ENCODE peak calls at places on chromosomes 3 and 15, in seven cellular contexts. One of them, this sample, is unnamed.
A peak's percentile ranks its signal among the peaks of the same experiment; 100 is the strongest.

GRCh38 chr15:65423150-65423976 is 616 bp upstream of the IGDCC4 start:
- DNase-seq in IMR-90: no peak
- DNase-seq in neuronal stem cell: no peak
- DNase-seq in mesendoderm: peak; percentile 67
- DNase-seq in H1: peak; percentile 64
- DNase-seq in trophoblast cell: peak; percentile 15
- DNase-seq in mesenchymal stem cell: peak; percentile 7
- DNase-seq in this sample: peak; percentile 58

GRCh38 chr3:117610156-117610555 is 900.6 kb downstream of the TUSC7 start:
- DNase-seq in IMR-90: no peak
- DNase-seq in neuronal stem cell: no peak
- DNase-seq in mesendoderm: no peak
- DNase-seq in H1: no peak
- DNase-seq in trophoblast cell: no peak
- DNase-seq in mesenchymal stem cell: no peak
- DNase-seq in this sample: no peak

GRCh38 chr3:9826815-9827574 is 16.8 kb downstream of the RPUSD3 start:
- DNase-seq in IMR-90: no peak
- DNase-seq in neuronal stem cell: no peak
- DNase-seq in mesendoderm: peak; percentile 79
- DNase-seq in H1: peak; percentile 74
- DNase-seq in trophoblast cell: peak; percentile 76
- DNase-seq in mesenchymal stem cell: peak; percentile 33
- DNase-seq in this sample: peak; percentile 73

GRCh38 chr15:80834402-80834801 is 55.2 kb downstream of the CEMIP start:
- DNase-seq in IMR-90: no peak
- DNase-seq in neuronal stem cell: no peak
- DNase-seq in mesendoderm: no peak
- DNase-seq in H1: no peak
- DNase-seq in trophoblast cell: no peak
- DNase-seq in mesenchymal stem cell: no peak
- DNase-seq in this sample: no peak

GRCh38 chr15:88769161-88769971 is 33.9 kb upstream of the ACAN start:
- DNase-seq in IMR-90: peak; percentile 5
- DNase-seq in neuronal stem cell: no peak
- DNase-seq in mesendoderm: peak; percentile 51
- DNase-seq in H1: peak; percentile 69
- DNase-seq in trophoblast cell: peak; percentile 5
- DNase-seq in mesenchymal stem cell: no peak
- DNase-seq in this sample: peak; percentile 69

GRCh38 chr3:55501905-55502304 is 14.8 kb upstream of the WNT5A start:
- DNase-seq in IMR-90: peak; percentile 55
- DNase-seq in neuronal stem cell: no peak
- DNase-seq in mesendoderm: no peak
- DNase-seq in H1: no peak
- DNase-seq in trophoblast cell: no peak
- DNase-seq in mesenchymal stem cell: no peak
- DNase-seq in this sample: no peak

GRCh38 chr3:102037209-102037608 is 187.9 kb downstream of the NFKBIZ start:
- DNase-seq in IMR-90: peak; percentile 18
- DNase-seq in neuronal stem cell: no peak
- DNase-seq in mesendoderm: no peak
- DNase-seq in H1: no peak
- DNase-seq in trophoblast cell: peak; percentile 34
- DNase-seq in mesenchymal stem cell: peak; percentile 29
- DNase-seq in this sample: no peak

GRCh38 chr3:99751649-99752048 is 66.0 kb upstream of the CMSS1 start:
- DNase-seq in IMR-90: peak; percentile 89
- DNase-seq in neuronal stem cell: no peak
- DNase-seq in mesendoderm: no peak
- DNase-seq in H1: no peak
- DNase-seq in trophoblast cell: no peak
- DNase-seq in mesenchymal stem cell: peak; percentile 66
- DNase-seq in this sample: no peak

GRCh38 chr3:125110016-125110875 is 54.4 kb upstream of the HEG1 start:
- DNase-seq in IMR-90: peak; percentile 98
- DNase-seq in neuronal stem cell: no peak
- DNase-seq in mesendoderm: no peak
- DNase-seq in H1: peak; percentile 22
- DNase-seq in trophoblast cell: no peak
- DNase-seq in mesenchymal stem cell: peak; percentile 97
- DNase-seq in this sample: no peak

GRCh38 chr3:114973576-114973975 is 173.5 kb downstream of the ZBTB20 start:
- DNase-seq in IMR-90: no peak
- DNase-seq in neuronal stem cell: peak; percentile 11
- DNase-seq in mesendoderm: no peak
- DNase-seq in H1: no peak
- DNase-seq in trophoblast cell: no peak
- DNase-seq in mesenchymal stem cell: no peak
- DNase-seq in this sample: no peak

GRCh38 chr3:72907851-72908620 is 20.2 kb downstream of the GXYLT2 start:
- DNase-seq in IMR-90: peak; percentile 86
- DNase-seq in neuronal stem cell: no peak
- DNase-seq in mesendoderm: no peak
- DNase-seq in H1: no peak
- DNase-seq in trophoblast cell: peak; percentile 18
- DNase-seq in mesenchymal stem cell: peak; percentile 44
- DNase-seq in this sample: no peak

GRCh38 chr3:115581347-115582135 is 41.8 kb upstream of the GAP43 start:
- DNase-seq in IMR-90: peak; percentile 15
- DNase-seq in neuronal stem cell: no peak
- DNase-seq in mesendoderm: peak; percentile 16
- DNase-seq in H1: no peak
- DNase-seq in trophoblast cell: no peak
- DNase-seq in mesenchymal stem cell: peak; percentile 36
- DNase-seq in this sample: no peak

GRCh38 chr15:51051776-51052175 is 42.9 kb downstream of the TNFAIP8L3 start:
- DNase-seq in IMR-90: no peak
- DNase-seq in neuronal stem cell: no peak
- DNase-seq in mesendoderm: no peak
- DNase-seq in H1: no peak
- DNase-seq in trophoblast cell: no peak
- DNase-seq in mesenchymal stem cell: no peak
- DNase-seq in this sample: no peak

GRCh38 chr3:161177996-161178395 is 43.1 kb upstream of the NMD3 start:
- DNase-seq in IMR-90: no peak
- DNase-seq in neuronal stem cell: no peak
- DNase-seq in mesendoderm: no peak
- DNase-seq in H1: no peak
- DNase-seq in trophoblast cell: no peak
- DNase-seq in mesenchymal stem cell: no peak
- DNase-seq in this sample: no peak

GRCh38 chr15:55588070-55588817 is at the start of gene PYGO1:
- DNase-seq in IMR-90: peak; percentile 62
- DNase-seq in neuronal stem cell: peak; percentile 71
- DNase-seq in mesendoderm: peak; percentile 85
- DNase-seq in H1: peak; percentile 72
- DNase-seq in trophoblast cell: peak; percentile 65
- DNase-seq in mesenchymal stem cell: peak; percentile 77
- DNase-seq in this sample: peak; percentile 62

GRCh38 chr3:63946753-63947152 is 34.6 kb upstream of the SCAANT1 start:
- DNase-seq in IMR-90: no peak
- DNase-seq in neuronal stem cell: no peak
- DNase-seq in mesendoderm: no peak
- DNase-seq in H1: no peak
- DNase-seq in trophoblast cell: no peak
- DNase-seq in mesenchymal stem cell: no peak
- DNase-seq in this sample: no peak

GRCh38 chr15:25183581-25184330 is 229.0 kb downstream of the SNRPN start:
- DNase-seq in IMR-90: no peak
- DNase-seq in neuronal stem cell: no peak
- DNase-seq in mesendoderm: no peak
- DNase-seq in H1: no peak
- DNase-seq in trophoblast cell: no peak
- DNase-seq in mesenchymal stem cell: no peak
- DNase-seq in this sample: no peak

GRCh38 chr3:148329481-148330220 is 368.1 kb upstream of the AGTR1 start:
- DNase-seq in IMR-90: peak; percentile 40
- DNase-seq in neuronal stem cell: no peak
- DNase-seq in mesendoderm: peak; percentile 9
- DNase-seq in H1: no peak
- DNase-seq in trophoblast cell: no peak
- DNase-seq in mesenchymal stem cell: no peak
- DNase-seq in this sample: no peak

GRCh38 chr3:56133423-56133822 is 334.8 kb downstream of the ERC2 start:
- DNase-seq in IMR-90: peak; percentile 70
- DNase-seq in neuronal stem cell: no peak
- DNase-seq in mesendoderm: no peak
- DNase-seq in H1: no peak
- DNase-seq in trophoblast cell: no peak
- DNase-seq in mesenchymal stem cell: peak; percentile 51
- DNase-seq in this sample: no peak

GRCh38 chr15:66004618-66005262 is 135.4 kb downstream of the RAB11A start:
- DNase-seq in IMR-90: peak; percentile 31
- DNase-seq in neuronal stem cell: peak; percentile 58
- DNase-seq in mesendoderm: peak; percentile 48
- DNase-seq in H1: no peak
- DNase-seq in trophoblast cell: peak; percentile 56
- DNase-seq in mesenchymal stem cell: peak; percentile 43
- DNase-seq in this sample: no peak

GRCh38 chr15:37695719-37696118 is 238.7 kb upstream of the TMCO5A start:
- DNase-seq in IMR-90: peak; percentile 35
- DNase-seq in neuronal stem cell: no peak
- DNase-seq in mesendoderm: no peak
- DNase-seq in H1: no peak
- DNase-seq in trophoblast cell: peak; percentile 18
- DNase-seq in mesenchymal stem cell: peak; percentile 2
- DNase-seq in this sample: no peak

GRCh38 chr3:129054605-129055104 is 5.9 kb upstream of the GP9 start:
- DNase-seq in IMR-90: no peak
- DNase-seq in neuronal stem cell: no peak
- DNase-seq in mesendoderm: no peak
- DNase-seq in H1: no peak
- DNase-seq in trophoblast cell: no peak
- DNase-seq in mesenchymal stem cell: no peak
- DNase-seq in this sample: no peak

DNA sequence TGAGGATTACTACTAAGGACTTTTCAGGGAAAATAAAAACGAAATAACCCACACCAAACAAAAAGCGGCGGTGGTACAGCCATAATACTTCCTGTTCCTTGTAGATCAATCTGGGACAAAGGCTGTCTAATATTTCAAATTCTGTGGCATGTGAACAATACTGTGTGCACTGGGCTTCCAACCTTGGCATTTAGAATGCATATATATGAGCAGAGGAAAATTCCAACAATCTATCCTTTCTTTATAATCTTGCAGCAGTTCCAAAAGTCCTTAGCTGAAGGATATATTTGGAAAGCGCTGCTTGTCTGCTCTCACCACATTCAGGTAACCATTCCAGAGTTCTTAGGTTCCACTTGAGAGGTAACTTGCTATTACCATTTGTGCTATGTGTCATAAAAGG is 231.7 kb downstream of the RBMS3 start:
- DNase-seq in IMR-90: no peak
- DNase-seq in neuronal stem cell: no peak
- DNase-seq in mesendoderm: no peak
- DNase-seq in H1: no peak
- DNase-seq in trophoblast cell: no peak
- DNase-seq in mesenchymal stem cell: no peak
- DNase-seq in this sample: no peak
- H3K18ac ChIP-seq in IMR-90: peak overlapping the region; percentile 28
- H3K18ac ChIP-seq in neuronal stem cell: no peak overlapping the region
- H3K18ac ChIP-seq in mesendoderm: no peak overlapping the region
- H3K18ac ChIP-seq in H1: no peak overlapping the region
- H3K18ac ChIP-seq in trophoblast cell: no peak overlapping the region
- H3K18ac ChIP-seq in mesenchymal stem cell: no peak overlapping the region
- H3K18ac ChIP-seq in this sample: no peak overlapping the region

GRCh38 chr3:194812177-194812576 is 126.5 kb downstream of the FAM43A start:
- DNase-seq in IMR-90: no peak
- DNase-seq in neuronal stem cell: no peak
- DNase-seq in mesendoderm: no peak
- DNase-seq in H1: no peak
- DNase-seq in trophoblast cell: no peak
- DNase-seq in mesenchymal stem cell: no peak
- DNase-seq in this sample: no peak

GRCh38 chr3:194816748-194817591 is 131.3 kb downstream of the FAM43A start:
- DNase-seq in IMR-90: no peak
- DNase-seq in neuronal stem cell: no peak
- DNase-seq in mesendoderm: no peak
- DNase-seq in H1: no peak
- DNase-seq in trophoblast cell: no peak
- DNase-seq in mesenchymal stem cell: no peak
- DNase-seq in this sample: no peak

GRCh38 chr3:194814878-194815357 is 129.2 kb downstream of the FAM43A start:
- DNase-seq in IMR-90: peak; percentile 10
- DNase-seq in neuronal stem cell: no peak
- DNase-seq in mesendoderm: no peak
- DNase-seq in H1: no peak
- DNase-seq in trophoblast cell: no peak
- DNase-seq in mesenchymal stem cell: no peak
- DNase-seq in this sample: no peak

GRCh38 chr3:194817592-194818325 is 132.1 kb downstream of the FAM43A start:
- DNase-seq in IMR-90: no peak
- DNase-seq in neuronal stem cell: no peak
- DNase-seq in mesendoderm: no peak
- DNase-seq in H1: no peak
- DNase-seq in trophoblast cell: no peak
- DNase-seq in mesenchymal stem cell: no peak
- DNase-seq in this sample: no peak
- H3K18ac ChIP-seq in IMR-90: no peak overlapping the region
- H3K18ac ChIP-seq in neuronal stem cell: no peak overlapping the region
- H3K18ac ChIP-seq in mesendoderm: no peak overlapping the region
- H3K18ac ChIP-seq in H1: no peak overlapping the region
- H3K18ac ChIP-seq in trophoblast cell: no peak overlapping the region
- H3K18ac ChIP-seq in mesenchymal stem cell: no peak overlapping the region
- H3K18ac ChIP-seq in this sample: no peak overlapping the region

GRCh38 chr15:68279779-68280745 is 2.5 kb downstream of the FEM1B start:
- DNase-seq in IMR-90: no peak
- DNase-seq in neuronal stem cell: no peak
- DNase-seq in mesendoderm: peak; percentile 44
- DNase-seq in H1: no peak
- DNase-seq in trophoblast cell: no peak
- DNase-seq in mesenchymal stem cell: no peak
- DNase-seq in this sample: no peak
- H3K18ac ChIP-seq in IMR-90: no peak overlapping the region
- H3K18ac ChIP-seq in neuronal stem cell: no peak overlapping the region
- H3K18ac ChIP-seq in mesendoderm: no peak overlapping the region
- H3K18ac ChIP-seq in H1: no peak overlapping the region
- H3K18ac ChIP-seq in trophoblast cell: no peak overlapping the region
- H3K18ac ChIP-seq in mesenchymal stem cell: no peak overlapping the region
- H3K18ac ChIP-seq in this sample: no peak overlapping the region

DNA sequence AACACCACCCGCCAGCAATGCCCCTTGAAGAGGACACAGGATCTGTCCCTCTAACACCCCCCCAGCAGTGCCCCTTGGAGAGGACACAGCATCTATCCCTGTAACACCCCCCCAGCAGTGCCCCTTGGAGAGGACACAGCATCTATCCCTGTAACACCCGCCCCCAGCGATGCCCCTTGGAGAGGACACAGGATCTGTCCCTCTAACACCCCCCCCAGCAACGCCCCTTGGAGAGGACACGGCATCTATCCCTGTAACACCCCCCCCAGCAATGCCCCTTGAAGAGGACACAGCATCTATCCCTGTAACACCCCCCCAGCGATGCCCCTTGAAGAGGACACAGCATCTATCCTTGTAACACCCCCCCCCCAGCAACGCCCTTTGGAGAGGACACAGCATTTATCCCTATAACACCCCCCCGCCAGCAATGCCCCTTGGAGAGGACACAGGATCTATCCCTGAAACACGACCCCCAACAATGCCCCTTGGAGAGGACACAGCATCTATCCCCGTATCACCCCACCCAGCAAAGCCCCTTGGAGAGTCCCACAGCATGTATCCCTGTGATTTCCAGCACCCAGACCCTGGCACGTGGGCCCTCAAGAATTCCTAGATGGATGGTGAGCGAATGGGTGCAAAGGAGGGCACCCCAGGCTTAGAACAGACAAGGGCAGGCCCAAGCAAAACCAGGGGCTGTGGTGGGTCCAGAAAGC is 26.9 kb downstream of the TNK2 start:
- DNase-seq in IMR-90: no peak
- DNase-seq in neuronal stem cell: no peak
- DNase-seq in mesendoderm: no peak
- DNase-seq in H1: no peak
- DNase-seq in trophoblast cell: no peak
- DNase-seq in mesenchymal stem cell: no peak
- DNase-seq in this sample: no peak
- H3K18ac ChIP-seq in IMR-90: no peak overlapping the region
- H3K18ac ChIP-seq in neuronal stem cell: no peak overlapping the region
- H3K18ac ChIP-seq in mesendoderm: no peak overlapping the region
- H3K18ac ChIP-seq in H1: no peak overlapping the region
- H3K18ac ChIP-seq in trophoblast cell: no peak overlapping the region
- H3K18ac ChIP-seq in mesenchymal stem cell: no peak overlapping the region
- H3K18ac ChIP-seq in this sample: no peak overlapping the region

This sample was measured in H9.